ENCODE peak calls at places on chromosomes 6 and 20, in eight cellular contexts. B is mammary epithelial cell, K is MM.1S, L is IMR-90, W is H9, G is fibroblast of lung, P is H1, Y is PC-9. C is an unnamed sample. For H4K20me1 and H3K27me3, the result is how much of the 10 kb centered on the place peaks cover.

GRCh38 chr20:46820682-46821081 is 74.0 kb upstream of the EYA2 start:
- DNase-seq in B (peak), Y (no peak), W (no peak), G (no peak), K (no peak), P (no peak), L (no peak), C (no peak)

GRCh38 chr6:9334979-9335378 is 899.6 kb upstream of the SLC35B3 start:
- DNase-seq in L (peak), P (no peak), K (no peak), Y (no peak), B (no peak), W (no peak), G (peak), C (no peak)

GRCh38 chr20:45861157-45862075 is 4.0 kb downstream of the ZSWIM3 start:
- DNase-seq in L (no peak), Y (no peak), G (no peak), W (no peak), K (no peak), B (no peak), P (no peak), C (no peak)

GRCh38 chr20:60365063-60365640 is 406.9 kb downstream of the CDH26 start:
- DNase-seq in P (peak), K (no peak), G (no peak), L (no peak), B (no peak), Y (no peak), W (peak), C (peak)

GRCh38 chr20:32898721-32899120 is 40.0 kb downstream of the EFCAB8 start:
- DNase-seq in L (peak), K (no peak), B (no peak), P (no peak), G (no peak), Y (no peak), W (no peak), C (no peak)

GRCh38 chr20:34065260-34065659 is 46.8 kb downstream of the EIF2S2 start:
- DNase-seq in W (no peak), P (no peak), Y (no peak), B (peak), L (peak), K (no peak), G (peak), C (no peak)

GRCh38 chr6:19159087-19159486 is 678.1 kb upstream of the ID4 start:
- DNase-seq in P (no peak), G (no peak), K (no peak), W (no peak), B (no peak), L (no peak), Y (no peak), C (no peak)

GRCh38 chr20:17610566-17611289 is 40.9 kb downstream of the DSTN start:
- DNase-seq in L (no peak), G (no peak), K (peak), W (peak), B (peak), Y (no peak), P (no peak), C (no peak)

GRCh38 chr20:10783660-10784336 is 110.0 kb upstream of the JAG1 start:
- DNase-seq in K (no peak), W (no peak), G (no peak), L (no peak), B (no peak), P (no peak), Y (no peak), C (no peak)

GRCh38 chr6:15404700-15404980 is 158.8 kb downstream of the JARID2 start:
- DNase-seq in W (no peak), Y (no peak), L (no peak), B (no peak), K (no peak), G (no peak), P (no peak), C (no peak)

GRCh38 chr6:15406452-15406851 is 160.6 kb downstream of the JARID2 start:
- DNase-seq in Y (no peak), W (no peak), L (no peak), K (no peak), G (no peak), P (no peak), B (no peak), C (no peak)

GRCh38 chr6:15403094-15403493 is 157.2 kb downstream of the JARID2 start:
- DNase-seq in Y (no peak), W (no peak), P (no peak), G (no peak), B (no peak), L (no peak), K (no peak), C (no peak)

GRCh38 chr6:15402401-15403045 is 156.7 kb downstream of the JARID2 start:
- DNase-seq in K (no peak), G (no peak), B (no peak), L (peak), P (no peak), Y (no peak), W (no peak), C (no peak)

GRCh38 chr6:15405111-15405510 is 159.2 kb downstream of the JARID2 start:
- DNase-seq in W (no peak), K (no peak), G (no peak), B (no peak), L (no peak), Y (no peak), P (no peak), C (no peak)
- H4K20me1 ChIP-seq in W (under half), K (under half), G (under half), B (under half), L (half or more), Y (under half), P (half or more), C (half or more)

DNA sequence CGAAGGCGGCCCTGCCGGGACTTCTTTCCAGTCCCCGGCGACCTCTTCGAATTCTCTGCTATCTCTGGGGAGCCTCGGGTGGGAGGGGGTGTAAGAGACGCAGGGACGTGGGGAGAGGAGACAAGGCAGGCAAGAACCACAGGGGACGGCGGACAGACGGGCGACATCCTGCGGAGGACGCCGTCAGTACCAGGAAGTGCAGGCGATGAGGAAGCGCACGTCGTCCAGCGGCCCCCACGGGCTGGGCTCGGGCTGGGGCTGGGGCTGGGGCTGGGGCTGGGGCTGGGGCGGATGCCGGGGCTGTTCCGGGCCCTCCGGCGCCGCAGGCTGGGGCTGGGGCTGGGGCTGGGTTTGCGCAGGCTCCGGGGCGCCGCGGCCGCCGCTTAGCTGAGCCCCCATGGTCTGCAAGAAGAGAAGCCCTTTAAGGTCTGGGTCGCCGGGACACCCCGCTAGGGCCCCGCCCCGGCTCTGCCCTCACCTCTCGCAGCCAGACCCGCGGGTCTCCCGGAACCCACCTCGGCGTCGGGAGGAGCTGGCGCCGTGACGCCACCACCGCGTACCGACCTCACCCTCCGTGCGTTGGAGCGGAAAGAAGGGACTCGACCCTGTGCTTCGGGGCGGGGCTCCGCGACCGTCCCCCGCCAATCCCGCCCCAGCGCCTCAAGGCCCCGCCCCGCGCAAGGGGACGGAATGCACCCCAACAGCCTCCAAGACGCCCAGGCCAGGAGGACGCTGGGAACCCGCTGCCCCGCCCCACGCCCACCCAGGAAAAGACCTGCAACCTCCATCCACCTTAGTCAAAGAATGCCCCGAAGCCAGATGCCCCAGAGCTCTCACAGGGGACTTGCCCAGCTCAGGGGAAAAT is at the start of gene MMP24OS:
- DNase-seq in G (peak), L (peak), W (peak), P (peak), K (peak), Y (peak), B (peak), C (peak)
- H2AFZ ChIP-seq in G (no peak), L (peak), W (no peak), P (no peak), K (peak), Y (peak), B (no peak), C (no peak)

GRCh38 chr6:28213213-28213523 is 11.9 kb upstream of the ZSCAN9 start:
- DNase-seq in K (no peak), B (no peak), W (no peak), Y (no peak), L (no peak), G (no peak), P (no peak), C (no peak)

GRCh38 chr6:28211840-28212509 is 13.1 kb upstream of the ZSCAN9 start:
- DNase-seq in P (peak), L (no peak), W (peak), B (no peak), G (peak), Y (no peak), K (no peak), C (peak)

GRCh38 chr6:28209753-28210535 is 15.1 kb upstream of the ZSCAN9 start:
- DNase-seq in W (no peak), Y (no peak), P (no peak), B (no peak), L (no peak), K (no peak), G (no peak), C (no peak)

GRCh38 chr6:28215425-28215824 is 9.7 kb upstream of the ZSCAN9 start:
- DNase-seq in L (peak), W (no peak), B (no peak), G (peak), P (no peak), K (no peak), Y (no peak), C (no peak)

GRCh38 chr6:28212510-28213212 is 12.4 kb upstream of the ZSCAN9 start:
- DNase-seq in L (peak), G (peak), Y (peak), K (peak), W (peak), P (peak), B (peak), C (peak)
- H3K27me3 ChIP-seq in L (under half), G (under half), Y (under half), K (under half), W (under half), P (under half), B (under half), C (half or more)

GRCh38 chr20:62914436-62914835 is 11.9 kb downstream of the DIDO1 start:
- DNase-seq in G (no peak), W (no peak), P (no peak), Y (no peak), L (no peak), K (no peak), B (no peak), C (no peak)
- H4K20me1 ChIP-seq in G (under half), W (under half), P (half or more), Y (half or more), L (half or more), K (half or more), B (under half), C (half or more)

DNA sequence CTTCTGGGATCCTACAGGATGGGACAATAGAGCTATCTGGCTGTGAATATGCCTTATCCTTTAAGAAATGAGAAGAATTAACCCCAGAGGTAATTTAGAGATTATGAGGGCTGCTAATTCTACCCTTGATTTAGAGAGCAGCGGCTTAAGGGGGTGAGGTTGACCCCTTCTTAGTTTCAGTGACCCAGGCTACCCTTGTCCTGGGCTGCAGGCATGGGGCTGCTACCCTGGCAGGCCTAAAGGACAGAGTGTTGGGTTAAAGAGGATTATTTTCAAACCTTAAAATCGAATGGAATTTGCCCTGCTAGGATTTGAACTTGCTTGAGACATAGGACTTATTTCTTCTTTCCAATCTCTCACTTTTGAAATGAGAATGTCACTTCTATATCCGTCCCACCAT is 1343.4 kb downstream of the HACE1 start:
- DNase-seq in L (no peak), W (no peak), G (no peak), B (no peak), K (no peak), P (no peak), Y (no peak), C (peak)
- H2AFZ ChIP-seq in L (no peak), W (no peak), G (no peak), B (no peak), K (no peak), P (no peak), Y (no peak), C (no peak)